ENCODE peak calls at places on chromosomes 5 and 9, in four cellular contexts. One of them, this sample, is unnamed.

GRCh38 chr5:55052383-55052931 is 28.4 kb downstream of the GZMK start:
- DNase-seq in activated gamma-delta T cell: no peak
- DNase-seq in hepatocyte: no peak
- DNase-seq in myocyte: no peak
- DNase-seq in this sample: no peak

GRCh38 chr9:16985559-16986348 is 115.3 kb upstream of the BNC2 start:
- DNase-seq in hepatocyte: no peak
- DNase-seq in activated gamma-delta T cell: no peak
- DNase-seq in myocyte: peak; percentile 39
- DNase-seq in this sample: no peak

GRCh38 chr5:42569325-42569724 is 146.1 kb downstream of the GHR start:
- DNase-seq in activated gamma-delta T cell: no peak
- DNase-seq in myocyte: no peak
- DNase-seq in hepatocyte: no peak
- DNase-seq in this sample: no peak

GRCh38 chr5:13771011-13771571 is 173.4 kb downstream of the DNAH5 start:
- DNase-seq in myocyte: peak; percentile 72
- DNase-seq in hepatocyte: no peak
- DNase-seq in activated gamma-delta T cell: no peak
- DNase-seq in this sample: no peak

GRCh38 chr5:6510973-6511372 is 62.3 kb downstream of the UBE2QL1 start:
- DNase-seq in hepatocyte: no peak
- DNase-seq in activated gamma-delta T cell: no peak
- DNase-seq in myocyte: no peak
- DNase-seq in this sample: no peak

GRCh38 chr9:82332018-82332773 is 343.6 kb downstream of the SPATA31D1 start:
- DNase-seq in myocyte: peak; percentile 14
- DNase-seq in hepatocyte: peak; percentile 58
- DNase-seq in activated gamma-delta T cell: no peak
- DNase-seq in this sample: no peak

GRCh38 chr5:3026099-3026498 is 274.6 kb upstream of the IRX2 start:
- DNase-seq in hepatocyte: no peak
- DNase-seq in activated gamma-delta T cell: no peak
- DNase-seq in myocyte: no peak
- DNase-seq in this sample: no peak

GRCh38 chr5:22329683-22330082 is 523.5 kb downstream of the CDH12 start:
- DNase-seq in myocyte: no peak
- DNase-seq in hepatocyte: no peak
- DNase-seq in activated gamma-delta T cell: no peak
- DNase-seq in this sample: no peak

GRCh38 chr5:159821541-159821940 is 94.7 kb upstream of the ADRA1B start:
- DNase-seq in activated gamma-delta T cell: no peak
- DNase-seq in hepatocyte: no peak
- DNase-seq in myocyte: no peak
- DNase-seq in this sample: no peak

GRCh38 chr9:122192261-122192875 is 32.7 kb downstream of the MORN5 start:
- DNase-seq in myocyte: no peak
- DNase-seq in activated gamma-delta T cell: no peak
- DNase-seq in hepatocyte: no peak
- DNase-seq in this sample: no peak

GRCh38 chr5:74212336-74212735 is 428.2 kb downstream of the ENC1 start:
- DNase-seq in hepatocyte: no peak
- DNase-seq in activated gamma-delta T cell: no peak
- DNase-seq in myocyte: peak; percentile 56
- DNase-seq in this sample: peak; percentile 64

GRCh38 chr5:179819296-179820126 is 1.2 kb upstream of the SQSTM1 start:
- DNase-seq in hepatocyte: peak; percentile 88
- DNase-seq in activated gamma-delta T cell: peak; percentile 50
- DNase-seq in myocyte: peak; percentile 90
- DNase-seq in this sample: peak; percentile 46

GRCh38 chr5:16596541-16596940 is 20.3 kb downstream of the RETREG1 start:
- DNase-seq in myocyte: peak; percentile 38
- DNase-seq in activated gamma-delta T cell: no peak
- DNase-seq in hepatocyte: no peak
- DNase-seq in this sample: no peak

GRCh38 chr9:113577525-113578261 is 114.2 kb downstream of the RGS3 start:
- DNase-seq in hepatocyte: no peak
- DNase-seq in activated gamma-delta T cell: no peak
- DNase-seq in myocyte: peak; percentile 93
- DNase-seq in this sample: no peak

GRCh38 chr5:52748590-52748989 is 39.1 kb upstream of the ITGA1 start:
- DNase-seq in hepatocyte: no peak
- DNase-seq in myocyte: no peak
- DNase-seq in activated gamma-delta T cell: no peak
- DNase-seq in this sample: no peak

GRCh38 chr5:117295941-117296340 is 721.3 kb upstream of the SEMA6A start:
- DNase-seq in myocyte: no peak
- DNase-seq in activated gamma-delta T cell: no peak
- DNase-seq in hepatocyte: no peak
- DNase-seq in this sample: no peak

GRCh38 chr9:91303741-91304140 is 58.0 kb downstream of the AUH start:
- DNase-seq in myocyte: no peak
- DNase-seq in activated gamma-delta T cell: no peak
- DNase-seq in hepatocyte: no peak
- DNase-seq in this sample: no peak

GRCh38 chr5:83364322-83365299 is 106.9 kb upstream of the VCAN start:
- DNase-seq in myocyte: no peak
- DNase-seq in activated gamma-delta T cell: no peak
- DNase-seq in hepatocyte: no peak
- DNase-seq in this sample: no peak

GRCh38 chr9:138028596-138028995 is 151.0 kb downstream of the CACNA1B start:
- DNase-seq in activated gamma-delta T cell: no peak
- DNase-seq in hepatocyte: no peak
- DNase-seq in myocyte: no peak
- DNase-seq in this sample: peak; percentile 69

GRCh38 chr5:72811849-72812248 is 4.6 kb upstream of the TNPO1 start:
- DNase-seq in activated gamma-delta T cell: no peak
- DNase-seq in hepatocyte: no peak
- DNase-seq in myocyte: no peak
- DNase-seq in this sample: no peak

GRCh38 chr9:107624216-107624948 is 134.8 kb upstream of the KLF4 start:
- DNase-seq in myocyte: no peak
- DNase-seq in hepatocyte: no peak
- DNase-seq in activated gamma-delta T cell: no peak
- DNase-seq in this sample: no peak

GRCh38 chr9:136045595-136046554 is 49.2 kb downstream of the NACC2 start:
- DNase-seq in hepatocyte: no peak
- DNase-seq in myocyte: no peak
- DNase-seq in activated gamma-delta T cell: no peak
- DNase-seq in this sample: no peak

GRCh38 chr5:33275921-33276705 is 164.7 kb upstream of the TARS1 start:
- DNase-seq in activated gamma-delta T cell: no peak
- DNase-seq in hepatocyte: no peak
- DNase-seq in myocyte: peak; percentile 28
- DNase-seq in this sample: no peak

GRCh38 chr9:5442400-5443011 is 4.8 kb upstream of the PLGRKT start:
- DNase-seq in activated gamma-delta T cell: no peak
- DNase-seq in hepatocyte: peak; percentile 67
- DNase-seq in myocyte: peak; percentile 77
- DNase-seq in this sample: peak; percentile 72

GRCh38 chr9:105890046-105890822 is 195.9 kb downstream of the TMEM38B start:
- DNase-seq in myocyte: peak; percentile 18
- DNase-seq in activated gamma-delta T cell: no peak
- DNase-seq in hepatocyte: no peak
- DNase-seq in this sample: no peak

GRCh38 chr5:142851731-142852130 is 81.6 kb downstream of the ARHGAP26 start:
- DNase-seq in activated gamma-delta T cell: no peak
- DNase-seq in myocyte: peak; percentile 50
- DNase-seq in hepatocyte: no peak
- DNase-seq in this sample: no peak

GRCh38 chr9:133065070-133065388 is 3.2 kb downstream of the CEL start:
- DNase-seq in activated gamma-delta T cell: no peak
- DNase-seq in hepatocyte: no peak
- DNase-seq in myocyte: no peak
- DNase-seq in this sample: no peak

GRCh38 chr5:134018154-134018985 is 13.6 kb upstream of the VDAC1 start:
- DNase-seq in myocyte: peak; percentile 57
- DNase-seq in hepatocyte: peak; percentile 84
- DNase-seq in activated gamma-delta T cell: no peak
- DNase-seq in this sample: no peak

This sample was measured in NAMALWA.